ENCODE peak calls at places on chromosome 4, in four cellular contexts. D is NB4, B is lower lobe of right lung, X is transverse colon. I is an unnamed sample.

GRCh38 chr4:142144813-142145212 is 508.4 kb downstream of the IL15 start:
- DNase-seq in D (no peak), B (no peak), X (no peak), I (no peak)

GRCh38 chr4:185201983-185202962 is 1.5 kb downstream of the CFAP97 start:
- DNase-seq in D (peak; percentile 55), B (no peak), X (no peak), I (peak; percentile 61)

GRCh38 chr4:77465271-77465670 is 140.3 kb upstream of the CXCL13 start:
- DNase-seq in D (peak; percentile 8), B (no peak), X (peak; percentile 15), I (peak; percentile 18)

GRCh38 chr4:156594619-156595018 is 377.0 kb downstream of the PDGFC start:
- DNase-seq in D (no peak), B (peak; percentile 51), X (peak; percentile 25), I (peak; percentile 12)

GRCh38 chr4:83686166-83686565 is 150.3 kb downstream of the GPAT3 start:
- DNase-seq in D (peak; percentile 2), B (no peak), X (no peak), I (no peak)

GRCh38 chr4:122914938-122915337 is 7.5 kb downstream of the NUDT6 start:
- DNase-seq in D (no peak), B (no peak), X (no peak), I (peak; percentile 64)

GRCh38 chr4:55378617-55379467 is 16.9 kb upstream of the TMEM165 start:
- DNase-seq in D (no peak), B (peak; percentile 56), X (peak; percentile 56), I (no peak)

GRCh38 chr4:78556655-78557054 is 5.1 kb downstream of the ANXA3 start:
- DNase-seq in D (no peak), B (no peak), X (no peak), I (no peak)

GRCh38 chr4:71553605-71554004 is 214.8 kb downstream of the SLC4A4 start:
- DNase-seq in D (peak; percentile 13), B (no peak), X (no peak), I (peak; percentile 62)

GRCh38 chr4:138542191-138542771 is 300.1 kb upstream of the SLC7A11 start:
- DNase-seq in D (no peak), B (no peak), X (no peak), I (no peak)

GRCh38 chr4:118765399-118765798 is 70.5 kb downstream of the SEC24D start:
- DNase-seq in D (no peak), B (no peak), X (no peak), I (peak; percentile 99)

GRCh38 chr4:182212211-182212761 is 30.9 kb upstream of the TENM3 start:
- DNase-seq in D (no peak), B (peak; percentile 67), X (no peak), I (no peak)

GRCh38 chr4:36348403-36348938 is 67.1 kb downstream of the DTHD1 start:
- DNase-seq in D (peak; percentile 12), B (no peak), X (no peak), I (no peak)

GRCh38 chr4:95181446-95182306 is 367.1 kb downstream of the UNC5C start:
- DNase-seq in D (no peak), B (no peak), X (no peak), I (no peak)

GRCh38 chr4:38687571-38688011 is 23.6 kb downstream of the KLF3 start:
- DNase-seq in D (no peak), B (no peak), X (no peak), I (no peak)

GRCh38 chr4:80385397-80386280 is 50.1 kb downstream of the CFAP299 start:
- DNase-seq in D (no peak), B (peak; percentile 40), X (no peak), I (no peak)

GRCh38 chr4:118767109-118767508 is 68.8 kb downstream of the SEC24D start:
- DNase-seq in D (no peak), B (no peak), X (no peak), I (no peak)

GRCh38 chr4:99669084-99669483 is 11.5 kb upstream of the C4orf54 start:
- DNase-seq in D (no peak), B (no peak), X (no peak), I (peak; percentile 51)

GRCh38 chr4:76017056-76017686 is 6.1 kb downstream of the CXCL10 start:
- DNase-seq in D (no peak), B (no peak), X (no peak), I (no peak)

GRCh38 chr4:124846306-124846705 is 133.8 kb upstream of the ANKRD50 start:
- DNase-seq in D (no peak), B (no peak), X (no peak), I (no peak)

GRCh38 chr4:153257151-153257620 is 52.9 kb downstream of the TRIM2 start:
- DNase-seq in D (no peak), B (no peak), X (no peak), I (peak; percentile 16)

GRCh38 chr4:98746530-98746929 is 88.1 kb upstream of the TSPAN5 start:
- DNase-seq in D (no peak), B (no peak), X (peak; percentile 13), I (no peak)

GRCh38 chr4:168674077-168674747 is 177.4 kb downstream of the PALLD start:
- DNase-seq in D (no peak), B (no peak), X (no peak), I (peak; percentile 49)

DNA sequence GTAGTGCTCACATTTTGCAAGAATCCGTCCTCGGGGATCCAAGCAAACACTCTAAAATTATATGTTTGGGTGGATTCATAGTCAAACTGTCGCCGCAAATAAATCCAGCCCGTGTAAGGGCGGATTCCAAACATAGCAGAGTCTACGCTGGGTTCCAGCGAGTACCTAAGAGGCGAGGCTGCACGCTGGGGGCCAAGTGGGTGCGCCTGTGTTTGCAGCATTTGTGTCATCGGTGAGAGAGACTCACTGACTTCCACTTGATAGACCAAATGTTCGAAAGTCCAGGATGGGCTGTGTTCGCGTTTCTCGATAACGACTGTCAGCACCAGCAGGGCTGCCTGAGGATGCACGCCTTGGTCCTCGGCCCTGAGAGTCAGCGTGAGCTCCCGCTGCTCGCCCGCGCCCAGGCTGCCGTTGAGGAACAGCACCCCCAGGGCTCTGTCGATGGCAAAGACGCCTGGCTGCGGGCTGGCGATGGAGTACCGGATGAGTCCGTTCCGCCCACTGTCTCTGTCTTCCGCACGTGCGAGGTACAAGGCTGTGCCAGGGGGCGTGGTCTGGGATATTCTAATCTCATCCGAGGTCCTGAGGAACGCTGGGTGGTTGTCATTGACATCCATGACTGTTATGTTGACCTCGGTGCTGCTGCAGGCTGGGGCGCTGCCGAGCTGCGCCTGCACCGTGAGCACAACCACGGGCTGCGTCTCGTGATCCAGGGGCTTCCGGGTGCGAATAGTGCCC is 158.7 kb downstream of the DCHS2 start:
- DNase-seq in D (no peak), B (peak; percentile 48), X (peak; percentile 24), I (no peak)
- H3K4me3 ChIP-seq in D (no peak overlapping the region), B (peak overlapping the region; percentile 36), X (no peak overlapping the region), I (no peak overlapping the region)

GRCh38 chr4:101103381-101104142 is 243.8 kb downstream of the PPP3CA start:
- DNase-seq in D (peak; percentile 80), B (no peak), X (no peak), I (peak; percentile 11)

GRCh38 chr4:101101072-101101471 is 246.3 kb downstream of the PPP3CA start:
- DNase-seq in D (no peak), B (no peak), X (no peak), I (no peak)

GRCh38 chr4:101102114-101102752 is 245.1 kb downstream of the PPP3CA start:
- DNase-seq in D (no peak), B (no peak), X (peak; percentile 20), I (peak; percentile 96)

GRCh38 chr4:101099001-101099400 is 248.3 kb downstream of the PPP3CA start:
- DNase-seq in D (no peak), B (no peak), X (no peak), I (no peak)

GRCh38 chr4:101104264-101105052 is 242.9 kb downstream of the PPP3CA start:
- DNase-seq in D (peak; percentile 25), B (no peak), X (no peak), I (no peak)
- H3K4me3 ChIP-seq in D (no peak overlapping the region), B (no peak overlapping the region), X (no peak overlapping the region), I (no peak overlapping the region)

GRCh38 chr4:52545099-52546069 is 113.7 kb downstream of the USP46 start:
- DNase-seq in D (peak; percentile 62), B (peak; percentile 67), X (peak; percentile 79), I (peak; percentile 75)
- H3K4me3 ChIP-seq in D (no peak overlapping the region), B (no peak overlapping the region), X (no peak overlapping the region), I (no peak overlapping the region)

DNA sequence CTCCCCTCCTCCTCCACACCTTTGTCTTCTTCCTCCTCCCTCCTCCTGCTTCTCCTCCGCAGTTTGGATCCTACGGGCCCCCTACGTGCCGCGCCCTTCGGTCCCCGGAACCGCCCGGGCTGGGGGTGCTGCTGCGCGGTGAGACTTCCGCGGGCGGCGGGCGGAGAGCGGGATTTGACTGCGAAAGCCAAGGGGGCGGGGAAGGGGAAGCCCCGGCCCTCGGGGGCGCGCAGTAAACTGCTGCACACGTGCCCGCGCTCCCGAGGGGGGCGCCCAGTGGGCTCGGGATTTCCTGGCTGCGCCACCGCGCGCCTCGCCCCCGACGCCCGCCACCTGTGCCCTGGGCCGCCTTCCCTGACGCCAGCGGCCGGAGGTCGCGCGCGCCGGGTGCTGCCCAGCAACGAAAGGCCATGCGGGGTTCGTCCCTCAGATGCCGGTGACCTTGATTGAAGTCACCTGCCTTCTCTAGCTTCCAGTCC is 3.3 kb upstream of the NKX3-2 start:
- DNase-seq in D (peak; percentile 81), B (no peak), X (peak; percentile 25), I (no peak)
- H3K4me3 ChIP-seq in D (peak overlapping the region; percentile 65), B (peak overlapping the region; percentile 44), X (peak overlapping the region; percentile 43), I (peak overlapping the region; percentile 40)

GRCh38 chr4:112823631-112824030 is 186.7 kb downstream of the LARP7 start:
- DNase-seq in D (no peak), B (no peak), X (no peak), I (no peak)

GRCh38 chr4:112817933-112818921 is 181.3 kb downstream of the LARP7 start:
- DNase-seq in D (peak; percentile 51), B (peak; percentile 54), X (peak; percentile 27), I (peak; percentile 85)

GRCh38 chr4:112819729-112820128 is 182.8 kb downstream of the LARP7 start:
- DNase-seq in D (no peak), B (no peak), X (no peak), I (no peak)

GRCh38 chr4:112823141-112823540 is 186.2 kb downstream of the LARP7 start:
- DNase-seq in D (no peak), B (no peak), X (no peak), I (no peak)
- H3K4me3 ChIP-seq in D (no peak overlapping the region), B (no peak overlapping the region), X (no peak overlapping the region), I (no peak overlapping the region)

DNA sequence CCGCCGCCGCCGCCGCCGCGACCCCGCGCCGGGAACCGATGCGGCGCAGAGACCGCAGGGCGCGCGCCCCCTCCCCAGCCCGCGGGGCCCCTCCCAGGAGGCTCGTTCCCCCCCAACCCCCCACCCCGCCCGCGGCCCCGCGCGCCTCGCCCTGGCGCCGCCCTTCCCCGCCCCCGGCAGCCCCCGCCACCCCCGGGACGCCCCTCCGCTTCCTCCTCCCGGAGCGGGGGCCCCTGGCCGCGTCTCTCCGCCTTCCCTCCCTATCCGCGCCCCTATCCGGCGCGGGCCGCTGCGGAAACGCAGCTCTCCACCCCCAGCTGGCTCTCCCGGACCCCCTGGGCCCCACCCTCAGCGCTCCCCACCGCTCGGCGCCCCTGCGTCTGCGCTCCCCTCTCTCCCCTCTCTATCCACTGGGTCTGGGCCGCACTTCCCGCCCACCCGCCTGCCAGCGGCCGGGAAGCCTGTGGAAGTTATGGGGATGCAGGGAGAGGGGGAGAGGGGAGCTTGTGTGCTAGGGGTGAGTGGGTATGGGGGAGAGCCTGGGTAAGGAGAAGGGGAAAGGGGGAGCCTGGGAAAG is at the start of gene TMEM271:
- DNase-seq in D (peak; percentile 73), B (no peak), X (no peak), I (no peak)
- H3K4me3 ChIP-seq in D (peak within 1 kb of the TSS; percentile 53), B (no peak within 1 kb of the TSS), X (no peak within 1 kb of the TSS), I (no peak within 1 kb of the TSS)